ENCODE peak calls at places on chromosomes 13 and 19, in seven cellular contexts. Q is MM.1S, P is endodermal cell, N is astrocyte, C is NT2/D1, O is GM23248, D is colonic mucosa. T is an unnamed sample.
A peak's percentile ranks its signal among the peaks of the same experiment; 100 is the strongest.

GRCh38 chr19:48501961-48502719 is 9.5 kb downstream of the LMTK3 start:
- DNase-seq in Q (peak; percentile 91), P (peak; percentile 100), N (no peak), C (peak; percentile 94), O (peak; percentile 52), D (peak; percentile 89), T (peak; percentile 85)

GRCh38 chr13:77918391-77919261 is at the start of gene EDNRB:
- DNase-seq in Q (no peak), P (peak; percentile 89), N (peak; percentile 17), C (no peak), O (peak; percentile 62), D (peak; percentile 43), T (no peak)

GRCh38 chr13:38226496-38226895 is 123.2 kb upstream of the UFM1 start:
- DNase-seq in Q (no peak), P (no peak), N (no peak), C (no peak), O (no peak), D (no peak), T (no peak)

GRCh38 chr13:36913463-36913862 is 6.6 kb downstream of the SMAD9 start:
- DNase-seq in Q (no peak), P (no peak), N (no peak), C (no peak), O (no peak), D (no peak), T (no peak)

GRCh38 chr19:3575260-3575741 is 2.6 kb downstream of the HMG20B start:
- DNase-seq in Q (no peak), P (peak; percentile 91), N (no peak), C (no peak), O (no peak), D (peak; percentile 28), T (no peak)

GRCh38 chr19:55652311-55653078 is 2.3 kb upstream of the U2AF2 start:
- DNase-seq in Q (no peak), P (peak; percentile 87), N (no peak), C (no peak), O (no peak), D (no peak), T (no peak)

GRCh38 chr13:110425444-110425780 is 118.3 kb downstream of the COL4A2 start:
- DNase-seq in Q (no peak), P (no peak), N (no peak), C (no peak), O (no peak), D (no peak), T (no peak)

GRCh38 chr13:29472317-29472961 is 123.0 kb downstream of the SLC7A1 start:
- DNase-seq in Q (peak; percentile 30), P (peak; percentile 88), N (peak; percentile 46), C (peak; percentile 48), O (peak; percentile 79), D (peak; percentile 46), T (no peak)

GRCh38 chr19:43532962-43533545 is at the start of gene ZNF575:
- DNase-seq in Q (peak; percentile 92), P (peak; percentile 97), N (peak; percentile 94), C (peak; percentile 85), O (peak; percentile 92), D (peak; percentile 92), T (no peak)

GRCh38 chr19:34904521-34904845 is 22.2 kb upstream of the ZNF30 start:
- DNase-seq in Q (no peak), P (no peak), N (no peak), C (no peak), O (no peak), D (no peak), T (no peak)

GRCh38 chr19:5156231-5156986 is 184.2 kb downstream of the PTPRS start:
- DNase-seq in Q (no peak), P (no peak), N (no peak), C (no peak), O (peak; percentile 49), D (no peak), T (no peak)

GRCh38 chr19:30302076-30302475 is 70.1 kb upstream of the ZNF536 start:
- DNase-seq in Q (no peak), P (no peak), N (no peak), C (no peak), O (no peak), D (no peak), T (no peak)

GRCh38 chr13:67736646-67737420 is 506.7 kb upstream of the PCDH9 start:
- DNase-seq in Q (no peak), P (peak; percentile 82), N (peak; percentile 89), C (peak; percentile 66), O (peak; percentile 35), D (peak; percentile 21), T (peak; percentile 90)

GRCh38 chr19:3321696-3322095 is 44.7 kb upstream of the NFIC start:
- DNase-seq in Q (no peak), P (no peak), N (no peak), C (no peak), O (no peak), D (no peak), T (no peak)

GRCh38 chr19:5903054-5903501 is 512 bp downstream of the NDUFA11 start:
- DNase-seq in Q (peak; percentile 30), P (no peak), N (peak; percentile 46), C (no peak), O (peak; percentile 84), D (no peak), T (no peak)

GRCh38 chr19:1768248-1768647 is 14.9 kb downstream of the ONECUT3 start:
- DNase-seq in Q (no peak), P (peak; percentile 94), N (no peak), C (peak; percentile 49), O (peak; percentile 51), D (no peak), T (no peak)

GRCh38 chr13:109756778-109757177 is 29.6 kb downstream of the IRS2 start:
- DNase-seq in Q (no peak), P (no peak), N (no peak), C (no peak), O (no peak), D (no peak), T (no peak)

GRCh38 chr13:26529441-26529840 is 28.0 kb upstream of the WASF3 start:
- DNase-seq in Q (peak; percentile 61), P (peak; percentile 92), N (peak; percentile 46), C (peak; percentile 46), O (peak; percentile 66), D (peak; percentile 46), T (peak; percentile 42)

GRCh38 chr19:49761625-49762311 is 1.3 kb downstream of the TSKS start:
- DNase-seq in Q (no peak), P (peak; percentile 78), N (no peak), C (no peak), O (peak; percentile 86), D (no peak), T (no peak)

GRCh38 chr19:30272554-30272953 is 99.6 kb upstream of the ZNF536 start:
- DNase-seq in Q (no peak), P (no peak), N (no peak), C (no peak), O (no peak), D (no peak), T (no peak)

DNA sequence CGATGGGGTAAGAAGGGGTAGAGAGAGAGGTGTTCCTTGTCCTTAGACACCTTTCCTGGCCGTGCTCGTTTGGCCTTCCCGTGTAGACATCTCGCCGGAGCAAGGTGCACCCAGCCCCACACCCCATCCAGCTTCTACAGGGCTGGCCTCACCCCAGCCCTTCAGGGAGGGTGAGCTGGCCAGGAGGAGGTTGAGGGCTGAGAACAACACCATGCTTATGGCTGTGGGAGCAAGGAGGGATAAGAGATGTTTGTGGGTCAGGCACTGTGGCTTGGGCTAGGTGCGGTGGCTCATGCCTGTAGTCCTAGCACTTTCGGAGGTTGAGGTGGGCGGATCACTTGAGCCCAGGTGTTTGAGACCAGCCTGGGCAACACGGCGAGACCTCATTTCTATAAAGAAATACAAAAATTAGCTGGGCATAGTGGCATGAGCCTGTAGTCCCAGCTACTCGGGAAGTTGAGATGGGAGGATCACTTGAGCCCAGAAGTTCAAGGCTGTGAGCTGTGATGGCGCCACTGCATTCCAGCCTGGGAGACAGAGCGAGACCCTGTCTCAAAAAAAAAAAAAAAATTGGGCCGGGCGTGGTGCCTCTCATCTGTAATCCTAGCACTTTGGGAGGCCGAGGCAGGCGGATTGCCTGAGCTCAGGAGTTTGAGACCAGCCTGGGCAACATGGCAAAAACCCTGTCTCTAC is 15.5 kb downstream of the SMARCA4 start:
- DNase-seq in Q (no peak), P (no peak), N (no peak), C (no peak), O (no peak), D (no peak), T (no peak)
- H3K9ac ChIP-seq in Q (no peak overlapping the region), P (no peak overlapping the region), N (no peak overlapping the region), C (no peak overlapping the region), O (no peak overlapping the region), D (no peak overlapping the region), T (no peak overlapping the region)

GRCh38 chr19:18203408-18203862 is 407 bp downstream of the RAB3A start:
- DNase-seq in Q (peak; percentile 44), P (no peak), N (no peak), C (no peak), O (peak; percentile 55), D (peak; percentile 68), T (no peak)
- H3K9ac ChIP-seq in Q (peak overlapping the region; percentile 61), P (peak overlapping the region; percentile 20), N (peak overlapping the region; percentile 78), C (peak overlapping the region; percentile 83), O (peak overlapping the region; percentile 74), D (peak overlapping the region; percentile 86), T (no peak overlapping the region)

DNA sequence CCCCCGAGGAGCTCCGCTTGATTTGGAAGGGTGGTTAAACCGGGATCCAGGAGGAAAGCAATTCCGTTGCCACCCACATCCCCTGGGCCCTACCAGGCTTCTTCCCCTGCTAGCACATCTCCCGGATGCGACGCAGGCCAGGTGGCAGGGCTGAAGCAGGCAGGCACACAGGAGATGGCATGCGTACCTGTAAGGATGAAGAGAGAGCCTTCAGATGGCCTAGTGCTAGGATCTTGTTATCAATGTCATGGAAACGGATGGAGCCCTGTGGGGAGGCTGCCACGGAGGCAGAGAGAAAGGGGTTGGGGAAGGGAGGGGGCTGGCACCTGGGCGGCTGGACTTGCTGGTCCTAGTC is 8.5 kb upstream of the SOX1 start:
- DNase-seq in Q (no peak), P (peak; percentile 56), N (no peak), C (no peak), O (no peak), D (no peak), T (no peak)
- H3K9ac ChIP-seq in Q (no peak overlapping the region), P (no peak overlapping the region), N (no peak overlapping the region), C (no peak overlapping the region), O (no peak overlapping the region), D (no peak overlapping the region), T (no peak overlapping the region)

DNA sequence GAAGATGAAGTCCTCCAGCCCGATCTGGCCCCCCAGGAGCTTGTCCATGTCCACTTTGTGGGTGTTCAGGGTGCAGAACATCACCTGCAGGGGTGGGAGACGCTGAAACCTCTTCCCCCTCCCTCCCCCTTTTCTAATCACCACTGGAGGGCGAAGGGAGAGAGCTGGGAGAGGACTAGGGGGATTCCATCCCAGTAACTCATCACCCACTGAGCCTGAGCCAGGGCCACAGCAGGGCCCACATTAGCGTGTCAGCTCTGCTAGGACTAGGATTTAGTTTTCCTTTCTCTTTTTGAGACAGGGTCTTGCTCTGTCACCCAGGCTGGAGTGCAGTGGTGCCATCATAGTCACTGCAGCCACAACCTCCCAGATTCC is 5.5 kb upstream of the PTGER1 start:
- DNase-seq in Q (no peak), P (no peak), N (peak; percentile 62), C (no peak), O (peak; percentile 33), D (no peak), T (no peak)
- H3K9ac ChIP-seq in Q (no peak overlapping the region), P (no peak overlapping the region), N (no peak overlapping the region), C (peak overlapping the region; percentile 66), O (no peak overlapping the region), D (no peak overlapping the region), T (no peak overlapping the region)

GRCh38 chr19:47305309-47305751 is 4.3 kb upstream of the C5AR1 start:
- DNase-seq in Q (peak; percentile 49), P (peak; percentile 93), N (peak; percentile 76), C (peak; percentile 58), O (peak; percentile 95), D (peak; percentile 75), T (no peak)
- H3K9ac ChIP-seq in Q (no peak overlapping the region), P (no peak overlapping the region), N (no peak overlapping the region), C (no peak overlapping the region), O (peak overlapping the region; percentile 41), D (no peak overlapping the region), T (no peak overlapping the region)

GRCh38 chr19:18605196-18605545 is 1.4 kb downstream of the CRLF1 start:
- DNase-seq in Q (no peak), P (no peak), N (no peak), C (no peak), O (no peak), D (no peak), T (no peak)
- H3K9ac ChIP-seq in Q (no peak overlapping the region), P (no peak overlapping the region), N (no peak overlapping the region), C (peak overlapping the region; percentile 72), O (no peak overlapping the region), D (no peak overlapping the region), T (peak overlapping the region; percentile 79)

T was measured in SK-N-MC.